ENCODE peak calls at places on chromosomes 3 and 15, in five cellular contexts. Z, C, J, Q and M are unnamed samples.

GRCh38 chr3:174859756-174860155 is 622 bp downstream of the NAALADL2 start:
- DNase-seq in C (no peak), Z (no peak), Q (peak; percentile 96), J (no peak), M (no peak)

GRCh38 chr15:73488698-73489097 is 45.7 kb downstream of the REC114 start:
- DNase-seq in Z (no peak), J (no peak), C (no peak), Q (no peak), M (no peak)

GRCh38 chr3:55622116-55622515 is 135.0 kb upstream of the WNT5A start:
- DNase-seq in C (no peak), J (no peak), Q (no peak), Z (no peak), M (no peak)

GRCh38 chr3:58824285-58824684 is 157.7 kb upstream of the FAM3D start:
- DNase-seq in Q (peak; percentile 69), C (peak; percentile 70), J (peak; percentile 29), Z (no peak), M (peak; percentile 46)

GRCh38 chr15:73293773-73294172 is 75.0 kb downstream of the HCN4 start:
- DNase-seq in J (no peak), Z (no peak), Q (no peak), C (no peak), M (no peak)

GRCh38 chr3:129230311-129231019 is 18.9 kb upstream of the COPG1 start:
- DNase-seq in Q (no peak), Z (no peak), J (no peak), C (peak; percentile 65), M (no peak)

GRCh38 chr3:53255775-53256703 is at the start of gene TKT:
- DNase-seq in C (peak; percentile 94), Q (peak; percentile 75), J (peak; percentile 99), Z (peak; percentile 96), M (peak; percentile 100)

GRCh38 chr3:182628531-182628930 is 164.8 kb upstream of the ATP11B start:
- DNase-seq in Z (no peak), C (no peak), J (no peak), Q (no peak), M (no peak)

GRCh38 chr3:175308105-175308504 is 449.0 kb downstream of the NAALADL2 start:
- DNase-seq in C (no peak), J (no peak), Z (no peak), Q (peak; percentile 17), M (no peak)

GRCh38 chr15:95590533-95591044 is 739.9 kb upstream of the NR2F2 start:
- DNase-seq in Z (no peak), C (no peak), J (no peak), Q (no peak), M (no peak)

GRCh38 chr3:67522081-67522480 is 132.3 kb downstream of the SUCLG2 start:
- DNase-seq in J (no peak), C (no peak), Z (no peak), Q (no peak), M (no peak)

GRCh38 chr3:46479021-46479420 is 14.3 kb upstream of the LTF start:
- DNase-seq in J (no peak), Z (no peak), Q (no peak), C (peak; percentile 22), M (no peak)

GRCh38 chr3:42749753-42750231 is 23.3 kb downstream of the CCDC13 start:
- DNase-seq in Q (no peak), Z (no peak), J (peak; percentile 38), C (peak; percentile 86), M (peak; percentile 82)

GRCh38 chr3:135023985-135024658 is 229.1 kb downstream of the EPHB1 start:
- DNase-seq in J (peak; percentile 31), C (no peak), Q (no peak), Z (no peak), M (no peak)

GRCh38 chr15:59294961-59295741 is 77.5 kb downstream of the MYO1E start:
- DNase-seq in J (no peak), C (peak; percentile 65), Z (no peak), Q (no peak), M (no peak)

GRCh38 chr3:149512073-149512782 is 37.7 kb downstream of the TM4SF4 start:
- DNase-seq in Q (peak; percentile 86), J (peak; percentile 63), C (peak; percentile 84), Z (peak; percentile 73), M (peak; percentile 56)

GRCh38 chr15:100852630-100853029 is 27.0 kb upstream of the ALDH1A3 start:
- DNase-seq in J (no peak), C (no peak), Z (no peak), Q (no peak), M (no peak)

GRCh38 chr3:196499807-196500524 is 3.6 kb downstream of the RNF168 start:
- DNase-seq in Q (no peak), Z (no peak), J (no peak), C (no peak), M (no peak)

GRCh38 chr3:25592510-25592968 is 72.2 kb downstream of the TOP2B start:
- DNase-seq in J (no peak), Q (no peak), C (peak; percentile 90), Z (no peak), M (no peak)

GRCh38 chr3:52067046-52067445 is 10.7 kb upstream of the DUSP7 start:
- DNase-seq in C (no peak), J (no peak), Z (no peak), Q (no peak), M (no peak)

GRCh38 chr15:62482715-62483429 is 317.8 kb upstream of the C2CD4B start:
- DNase-seq in J (peak; percentile 75), Q (no peak), C (peak; percentile 91), Z (no peak), M (peak; percentile 82)

GRCh38 chr3:54366839-54367238 is 244.5 kb downstream of the CACNA2D3 start:
- DNase-seq in J (no peak), Q (peak; percentile 95), Z (no peak), C (no peak), M (no peak)